ENCODE peak calls at places on chromosomes 2 and 18, in five cellular contexts. H is psoas muscle; V is thyroid gland; X is adrenal gland; N is effector memory CD4-positive, alpha-beta T cell. Z is an unnamed sample.

GRCh38 chr2:232871418-232871834 is 1.4 kb downstream of the SNORC start:
- DNase-seq in H (no peak), V (no peak), X (no peak), N (no peak), Z (no peak)

GRCh38 chr2:221649045-221649444 is 76.9 kb upstream of the EPHA4 start:
- DNase-seq in H (peak; percentile 17), V (peak; percentile 38), X (peak; percentile 13), N (no peak), Z (peak; percentile 46)

GRCh38 chr2:169361706-169362345 is 508 bp downstream of the LRP2 start:
- DNase-seq in H (peak; percentile 12), V (peak; percentile 69), X (no peak), N (no peak), Z (peak; percentile 45)

GRCh38 chr18:33706391-33706790 is 128.4 kb downstream of the ASXL3 start:
- DNase-seq in H (no peak), V (no peak), X (no peak), N (no peak), Z (no peak)

GRCh38 chr2:65033178-65033577 is 23.0 kb upstream of the CEP68 start:
- DNase-seq in H (no peak), V (no peak), X (no peak), N (no peak), Z (no peak)

GRCh38 chr2:70939001-70939846 is 3.5 kb downstream of the ATP6V1B1 start:
- DNase-seq in H (no peak), V (no peak), X (no peak), N (no peak), Z (no peak)

GRCh38 chr2:186575302-186575701 is 14.6 kb upstream of the ITGAV start:
- DNase-seq in H (no peak), V (peak; percentile 55), X (peak; percentile 84), N (no peak), Z (no peak)

GRCh38 chr2:48347712-48348111 is 182.2 kb upstream of the STON1 start:
- DNase-seq in H (no peak), V (no peak), X (no peak), N (no peak), Z (no peak)

GRCh38 chr18:56569391-56569790 is 69.0 kb downstream of the TXNL1 start:
- DNase-seq in H (no peak), V (no peak), X (no peak), N (no peak), Z (no peak)

GRCh38 chr18:12044591-12044990 is 49.1 kb upstream of the ANKRD62 start:
- DNase-seq in H (no peak), V (no peak), X (no peak), N (no peak), Z (no peak)

GRCh38 chr2:85601771-85602475 is 575 bp downstream of the TMEM150A start:
- DNase-seq in H (peak; percentile 84), V (peak; percentile 86), X (peak; percentile 87), N (no peak), Z (peak; percentile 91)

GRCh38 chr2:128275498-128276045 is 43.1 kb downstream of the HS6ST1 start:
- DNase-seq in H (no peak), V (no peak), X (no peak), N (no peak), Z (no peak)

GRCh38 chr2:96427169-96427568 is 78.0 kb downstream of the NEURL3 start:
- DNase-seq in H (no peak), V (peak; percentile 14), X (no peak), N (no peak), Z (no peak)

GRCh38 chr18:13137041-13137938 is 81.3 kb upstream of the LDLRAD4 start:
- DNase-seq in H (peak; percentile 56), V (peak; percentile 30), X (peak; percentile 26), N (no peak), Z (peak; percentile 56)

GRCh38 chr18:6414118-6414722 is 491 bp downstream of the L3MBTL4 start:
- DNase-seq in H (peak; percentile 69), V (peak; percentile 86), X (peak; percentile 82), N (no peak), Z (peak; percentile 74)

GRCh38 chr2:181788883-181789555 is 102.5 kb upstream of the ITPRID2 start:
- DNase-seq in H (no peak), V (no peak), X (no peak), N (no peak), Z (no peak)

GRCh38 chr2:236117861-236118269 is 50.3 kb downstream of the GBX2 start:
- DNase-seq in H (no peak), V (no peak), X (no peak), N (no peak), Z (no peak)

GRCh38 chr2:165203689-165204559 is at the start of gene SCN3A:
- DNase-seq in H (no peak), V (peak; percentile 12), X (peak; percentile 40), N (no peak), Z (no peak)

GRCh38 chr18:31185551-31185950 is 22.9 kb upstream of the DSC1 start:
- DNase-seq in H (no peak), V (no peak), X (no peak), N (no peak), Z (no peak)

GRCh38 chr2:55109219-55109891 is 59.1 kb upstream of the RTN4 start:
- DNase-seq in H (no peak), V (no peak), X (no peak), N (no peak), Z (no peak)

GRCh38 chr2:375947-376307 is 88.0 kb upstream of the ALKAL2 start:
- DNase-seq in H (no peak), V (no peak), X (no peak), N (no peak), Z (no peak)

GRCh38 chr18:57970356-57971095 is 73.5 kb upstream of the NEDD4L start:
- DNase-seq in H (no peak), V (no peak), X (no peak), N (no peak), Z (no peak)

GRCh38 chr2:189178726-189179606 is 595 bp downstream of the COL5A2 start:
- DNase-seq in H (no peak), V (no peak), X (peak; percentile 10), N (no peak), Z (peak; percentile 57)

GRCh38 chr2:10266133-10266620 is 36.5 kb upstream of the HPCAL1 start:
- DNase-seq in H (no peak), V (no peak), X (peak; percentile 43), N (no peak), Z (no peak)

GRCh38 chr2:176637497-176638166 is 368.4 kb downstream of the MTX2 start:
- DNase-seq in H (peak; percentile 73), V (peak; percentile 7), X (peak; percentile 32), N (no peak), Z (peak; percentile 79)

GRCh38 chr2:10493636-10494281 is 45.6 kb upstream of the ODC1 start:
- DNase-seq in H (no peak), V (peak; percentile 37), X (peak; percentile 5), N (peak; percentile 84), Z (no peak)

GRCh38 chr2:96404446-96405373 is 69.1 kb downstream of the NCAPH start:
- DNase-seq in H (peak; percentile 29), V (peak; percentile 59), X (peak; percentile 33), N (no peak), Z (peak; percentile 33)

GRCh38 chr2:190855245-190855644 is 25.4 kb upstream of the GLS start:
- DNase-seq in H (no peak), V (no peak), X (no peak), N (no peak), Z (no peak)
- H3K4me1 ChIP-seq in H (no peaks in the 10 kb centered on the region), V (peaks cover 16% of the 10 kb centered on the region), X (no peaks in the 10 kb centered on the region), N (no peaks in the 10 kb centered on the region), Z (peaks cover 1% of the 10 kb centered on the region)

GRCh38 chr18:52236134-52236533 is 103.9 kb upstream of the DCC start:
- DNase-seq in H (no peak), V (no peak), X (no peak), N (no peak), Z (no peak)
- H3K27ac ChIP-seq in H (no peak overlapping the region), V (no peak overlapping the region), X (no peak overlapping the region), N (no peak overlapping the region), Z (no peak overlapping the region)

GRCh38 chr18:4986677-4987076 is 210.4 kb downstream of the AKAIN1 start:
- DNase-seq in H (no peak), V (no peak), X (no peak), N (no peak), Z (no peak)

GRCh38 chr18:4987452-4988405 is 209.3 kb downstream of the AKAIN1 start:
- DNase-seq in H (no peak), V (no peak), X (no peak), N (no peak), Z (no peak)
- H3K27me3 ChIP-seq in H (no peaks in the 10 kb centered on the region), V (no peaks in the 10 kb centered on the region), X (no peaks in the 10 kb centered on the region), N (no peaks in the 10 kb centered on the region), Z (no peaks in the 10 kb centered on the region)

GRCh38 chr2:191869178-191869577 is 22.3 kb upstream of the CAVIN2 start:
- DNase-seq in H (no peak), V (no peak), X (peak; percentile 34), N (no peak), Z (peak; percentile 37)

GRCh38 chr2:191866675-191867506 is 20.0 kb upstream of the CAVIN2 start:
- DNase-seq in H (no peak), V (peak; percentile 66), X (peak; percentile 59), N (no peak), Z (peak; percentile 59)

GRCh38 chr2:191866195-191866594 is 19.3 kb upstream of the CAVIN2 start:
- DNase-seq in H (no peak), V (no peak), X (no peak), N (no peak), Z (no peak)

GRCh38 chr2:191869781-191870180 is 22.9 kb upstream of the CAVIN2 start:
- DNase-seq in H (no peak), V (no peak), X (no peak), N (no peak), Z (no peak)

GRCh38 chr2:191867507-191867847 is 20.6 kb upstream of the CAVIN2 start:
- DNase-seq in H (no peak), V (no peak), X (no peak), N (no peak), Z (no peak)
- H3K4me1 ChIP-seq in H (no peaks in the 10 kb centered on the region), V (peaks cover 25% of the 10 kb centered on the region), X (peaks cover 15% of the 10 kb centered on the region), N (no peaks in the 10 kb centered on the region), Z (peaks cover 12% of the 10 kb centered on the region)

GRCh38 chr2:28134262-28134812 is 243.8 kb downstream of the BABAM2 start:
- DNase-seq in H (no peak), V (peak; percentile 74), X (peak; percentile 36), N (no peak), Z (peak; percentile 18)

GRCh38 chr2:28136557-28136956 is 246.0 kb downstream of the BABAM2 start:
- DNase-seq in H (no peak), V (no peak), X (no peak), N (no peak), Z (no peak)

GRCh38 chr2:28135324-28135723 is 244.8 kb downstream of the BABAM2 start:
- DNase-seq in H (no peak), V (no peak), X (no peak), N (no peak), Z (no peak)

GRCh38 chr2:28137221-28137620 is 246.7 kb downstream of the BABAM2 start:
- DNase-seq in H (no peak), V (peak; percentile 78), X (peak; percentile 57), N (no peak), Z (no peak)

GRCh38 chr2:28134857-28135256 is 244.3 kb downstream of the BABAM2 start:
- DNase-seq in H (no peak), V (no peak), X (no peak), N (no peak), Z (no peak)
- H3K27ac ChIP-seq in H (no peak overlapping the region), V (peak overlapping the region; percentile 36), X (no peak overlapping the region), N (peak overlapping the region; percentile 5), Z (no peak overlapping the region)

DNA sequence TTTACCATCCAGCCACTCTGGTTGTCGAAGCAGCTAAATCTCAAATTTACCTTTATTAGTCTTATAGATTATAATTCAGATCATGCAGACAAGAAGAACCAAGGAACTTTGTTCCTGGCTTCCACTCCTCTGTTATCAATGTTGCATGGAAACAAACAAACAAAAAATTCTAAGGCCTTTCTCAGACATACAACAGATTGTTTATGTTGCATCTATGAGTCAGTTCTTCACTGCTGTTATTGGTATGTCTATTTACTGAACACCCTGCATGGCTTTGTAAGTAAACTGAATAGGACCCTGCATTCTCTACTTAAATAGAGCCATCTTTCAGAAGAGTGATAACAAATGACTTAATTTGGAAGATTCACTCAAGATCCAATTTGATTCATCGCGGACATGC is 1.6 kb upstream of the ANKRD44 start:
- DNase-seq in H (no peak), V (no peak), X (no peak), N (no peak), Z (no peak)
- H3K27me3 ChIP-seq in H (no peaks in the 10 kb centered on the region), V (no peaks in the 10 kb centered on the region), X (no peaks in the 10 kb centered on the region), N (no peaks in the 10 kb centered on the region), Z (no peaks in the 10 kb centered on the region)